ENCODE peak calls at places on chromosomes 11 and 22, in seven cellular contexts. R is heart right ventricle; T is CD8-positive, alpha-beta T cell; G is cardiac fibroblast; Z is DND-41; P is colonic mucosa; H is left ventricle myocardium inferior. S is an unnamed sample.

GRCh38 chr11:97611345-97611744 is 1221.5 kb downstream of the JRKL start:
- DNase-seq in R (no peak), T (no peak), G (no peak), Z (no peak), P (no peak), H (no peak), S (no peak)

GRCh38 chr22:33657670-33658069 is 262.6 kb downstream of the LARGE1 start:
- DNase-seq in R (no peak), T (no peak), G (no peak), Z (no peak), P (no peak), H (no peak), S (no peak)

GRCh38 chr11:84819128-84819527 is 808.0 kb downstream of the DLG2 start:
- DNase-seq in R (no peak), T (no peak), G (no peak), Z (no peak), P (no peak), H (no peak), S (no peak)

GRCh38 chr22:44531487-44531886 is 33.5 kb upstream of the RTL6 start:
- DNase-seq in R (no peak), T (no peak), G (no peak), Z (no peak), P (no peak), H (no peak), S (no peak)

GRCh38 chr22:42949159-42949558 is 65.8 kb downstream of the PACSIN2 start:
- DNase-seq in R (peak; percentile 60), T (no peak), G (peak; percentile 78), Z (no peak), P (no peak), H (no peak), S (no peak)

GRCh38 chr11:68674461-68674860 is 9.9 kb upstream of the GAL start:
- DNase-seq in R (no peak), T (no peak), G (no peak), Z (no peak), P (no peak), H (no peak), S (no peak)

GRCh38 chr22:38935023-38935422 is 22.4 kb upstream of the APOBEC3A start:
- DNase-seq in R (peak; percentile 64), T (no peak), G (no peak), Z (no peak), P (peak; percentile 99), H (peak; percentile 83), S (no peak)

GRCh38 chr11:17985517-17985916 is 27.3 kb downstream of the SERGEF start:
- DNase-seq in R (peak; percentile 7), T (no peak), G (peak; percentile 49), Z (no peak), P (no peak), H (no peak), S (no peak)

GRCh38 chr11:43904737-43905515 is 24.3 kb downstream of the ALKBH3 start:
- DNase-seq in R (no peak), T (no peak), G (peak; percentile 86), Z (no peak), P (no peak), H (no peak), S (no peak)

GRCh38 chr22:47623056-47623739 is 860.7 kb downstream of the TBC1D22A start:
- DNase-seq in R (no peak), T (no peak), G (no peak), Z (no peak), P (no peak), H (no peak), S (no peak)

GRCh38 chr11:122756417-122756816 is 81.9 kb upstream of the CRTAM start:
- DNase-seq in R (peak; percentile 22), T (peak; percentile 51), G (no peak), Z (peak; percentile 79), P (no peak), H (peak; percentile 33), S (peak; percentile 14)
- TF ChIP-seq CTCF in R (no peak), T (peak; percentile 63), G (peak; percentile 7), Z (peak; percentile 85), P (no peak), H (peak; percentile 33), S (no peak)

GRCh38 chr11:82233211-82233610 is 500.5 kb downstream of the FAM181B start:
- DNase-seq in R (no peak), T (no peak), G (no peak), Z (no peak), P (no peak), H (no peak), S (no peak)

GRCh38 chr11:82234256-82234655 is 499.4 kb downstream of the FAM181B start:
- DNase-seq in R (no peak), T (no peak), G (no peak), Z (no peak), P (no peak), H (no peak), S (no peak)

GRCh38 chr11:82225502-82225901 is 508.2 kb downstream of the FAM181B start:
- DNase-seq in R (no peak), T (no peak), G (no peak), Z (no peak), P (no peak), H (no peak), S (no peak)

GRCh38 chr11:82225930-82226329 is 507.7 kb downstream of the FAM181B start:
- DNase-seq in R (no peak), T (no peak), G (no peak), Z (no peak), P (no peak), H (no peak), S (no peak)

DNA sequence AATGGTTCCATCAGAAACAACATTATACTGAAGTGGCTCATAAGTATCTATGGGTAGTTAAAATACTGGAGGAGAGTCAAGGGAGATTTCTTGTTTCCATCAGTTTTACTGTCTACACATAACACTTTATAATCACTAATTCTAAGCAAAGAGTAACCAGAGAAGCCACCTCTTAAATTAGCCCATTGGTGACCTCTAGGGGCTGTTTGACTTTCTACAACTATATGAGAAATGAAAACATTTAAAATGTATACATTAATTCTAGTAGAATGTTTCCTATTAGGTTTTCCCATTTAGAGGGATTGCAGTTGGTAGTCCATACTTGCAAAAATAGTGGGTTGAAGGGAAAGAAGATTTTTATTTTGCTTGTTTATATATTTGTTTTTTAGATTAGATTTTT is 504.3 kb downstream of the FAM181B start:
- DNase-seq in R (no peak), T (no peak), G (peak; percentile 10), Z (no peak), P (no peak), H (no peak), S (no peak)
- TF ChIP-seq CTCF in R (no peak), T (no peak), G (no peak), Z (peak; percentile 47), P (no peak), H (no peak), S (peak; percentile 40)

GRCh38 chr11:79465160-79465559 is 24.3 kb upstream of the TENM4 start:
- DNase-seq in R (no peak), T (no peak), G (no peak), Z (no peak), P (no peak), H (no peak), S (no peak)

GRCh38 chr11:79456501-79456900 is 15.7 kb upstream of the TENM4 start:
- DNase-seq in R (no peak), T (no peak), G (no peak), Z (no peak), P (no peak), H (no peak), S (no peak)

GRCh38 chr11:79466411-79466810 is 25.6 kb upstream of the TENM4 start:
- DNase-seq in R (no peak), T (no peak), G (peak; percentile 17), Z (no peak), P (no peak), H (no peak), S (no peak)

GRCh38 chr11:79458712-79459111 is 17.9 kb upstream of the TENM4 start:
- DNase-seq in R (no peak), T (no peak), G (no peak), Z (no peak), P (no peak), H (no peak), S (no peak)

GRCh38 chr11:79461144-79461543 is 20.3 kb upstream of the TENM4 start:
- DNase-seq in R (peak; percentile 27), T (no peak), G (peak; percentile 61), Z (no peak), P (no peak), H (no peak), S (peak; percentile 42)
- TF ChIP-seq CTCF in R (no peak), T (no peak), G (peak; percentile 47), Z (peak; percentile 40), P (no peak), H (peak; percentile 66), S (peak; percentile 46)

GRCh38 chr11:10514210-10514609 is 26.8 kb downstream of the RNF141 start:
- DNase-seq in R (no peak), T (no peak), G (peak; percentile 59), Z (no peak), P (no peak), H (no peak), S (no peak)
- TF ChIP-seq CTCF in R (peak; percentile 24), T (no peak), G (peak; percentile 12), Z (peak; percentile 14), P (peak; percentile 16), H (peak; percentile 49), S (peak; percentile 57)

GRCh38 chr22:46390652-46391301 is 55.3 kb downstream of the TRMU start:
- DNase-seq in R (peak; percentile 60), T (no peak), G (peak; percentile 69), Z (no peak), P (no peak), H (peak; percentile 61), S (no peak)
- TF ChIP-seq CTCF in R (peak; percentile 7), T (no peak), G (peak; percentile 46), Z (no peak), P (no peak), H (peak; percentile 50), S (no peak)